ENCODE peak calls at places on chromosomes 2 and 18, in nine cellular contexts. N is psoas muscle; V is naive thymus-derived CD8-positive, alpha-beta T cell; R is left lobe of liver; I is T-helper 17 cell; Z is RWPE2; C is PC-3; Y is activated CD8-positive, alpha-beta T cell treated with anti-CD3 and anti-CD28 coated beads, Interleukin-2, amount 10 ng/mL, durations not matched to agents 7 days and 5 days; W is activated B cell treated with CpG ODN at 0.5 μM for 24 hours. K is an unnamed sample.

GRCh38 chr2:127146820-127147502 is 40.0 kb upstream of the BIN1 start:
- ATAC-seq in N (peak), V (no peak), R (no peak), I (no peak), Z (no peak), C (no peak), Y (no peak), W (no peak), K (no peak)

GRCh38 chr2:236971131-236971850 is 114.4 kb upstream of the COPS8 start:
- ATAC-seq in N (peak), V (no peak), R (no peak), I (no peak), Z (no peak), C (no peak), Y (no peak), W (no peak), K (no peak)

GRCh38 chr2:172623249-172623965 is 67.5 kb downstream of the PDK1 start:
- ATAC-seq in N (no peak), V (no peak), R (no peak), I (no peak), Z (no peak), C (peak), Y (no peak), W (no peak), K (no peak)

GRCh38 chr18:55900380-55900779 is 312.4 kb upstream of the TCF4 start:
- ATAC-seq in N (no peak), V (no peak), R (no peak), I (no peak), Z (peak), C (peak), Y (no peak), W (no peak), K (no peak)

GRCh38 chr2:25483584-25484266 is 142.0 kb upstream of the DNMT3A start:
- ATAC-seq in N (no peak), V (no peak), R (no peak), I (peak), Z (no peak), C (no peak), Y (no peak), W (peak), K (peak)

GRCh38 chr2:170189757-170190156 is 11.8 kb downstream of the MYO3B start:
- ATAC-seq in N (no peak), V (no peak), R (no peak), I (no peak), Z (no peak), C (no peak), Y (no peak), W (no peak), K (no peak)

GRCh38 chr2:172083725-172084483 is 1.4 kb upstream of the DLX1 start:
- ATAC-seq in N (peak), V (no peak), R (no peak), I (no peak), Z (no peak), C (peak), Y (no peak), W (no peak), K (no peak)

GRCh38 chr2:72954376-72955187 is 37.3 kb downstream of the EMX1 start:
- ATAC-seq in N (no peak), V (no peak), R (no peak), I (peak), Z (no peak), C (no peak), Y (peak), W (no peak), K (no peak)

GRCh38 chr18:36352384-36352783 is 54.9 kb downstream of the FHOD3 start:
- ATAC-seq in N (peak), V (no peak), R (no peak), I (no peak), Z (peak), C (peak), Y (no peak), W (no peak), K (no peak)

GRCh38 chr2:22329097-22329716 is 1055.8 kb upstream of the KLHL29 start:
- ATAC-seq in N (no peak), V (no peak), R (no peak), I (no peak), Z (no peak), C (no peak), Y (no peak), W (no peak), K (no peak)

GRCh38 chr2:134140251-134140661 is 113.6 kb upstream of the MGAT5 start:
- ATAC-seq in N (peak), V (no peak), R (peak), I (no peak), Z (peak), C (peak), Y (no peak), W (no peak), K (no peak)

GRCh38 chr2:10071595-10071994 is 8.6 kb downstream of the CYS1 start:
- ATAC-seq in N (no peak), V (no peak), R (no peak), I (no peak), Z (no peak), C (no peak), Y (no peak), W (no peak), K (no peak)

GRCh38 chr18:59500765-59501164 is 141.7 kb upstream of the LMAN1 start:
- ATAC-seq in N (no peak), V (no peak), R (no peak), I (no peak), Z (no peak), C (no peak), Y (no peak), W (no peak), K (no peak)

GRCh38 chr2:158539176-158539895 is 82.6 kb downstream of the PKP4 start:
- ATAC-seq in N (no peak), V (no peak), R (peak), I (no peak), Z (peak), C (peak), Y (no peak), W (no peak), K (no peak)

GRCh38 chr2:3365219-3365618 is 12.4 kb downstream of the EIPR1 start:
- ATAC-seq in N (no peak), V (no peak), R (no peak), I (no peak), Z (no peak), C (no peak), Y (no peak), W (no peak), K (no peak)